ENCODE peak calls at places on chromosomes 2 and 18, in nine cellular contexts. H, O, F, I, L, V, B, U and Y are unnamed samples.

GRCh38 chr2:140882671-140883620 is 1247.9 kb downstream of the LRP1B start:
- DNase-seq in H (no peak), L (no peak), B (no peak), U (no peak), I (no peak), V (no peak), O (no peak), F (no peak), Y (no peak)

GRCh38 chr2:155298001-155298400 is 599.5 kb downstream of the KCNJ3 start:
- DNase-seq in U (no peak), B (no peak), L (no peak), I (no peak), F (no peak), V (no peak), H (no peak), O (no peak), Y (no peak)

GRCh38 chr2:10951558-10952414 is 40.1 kb downstream of the KCNF1 start:
- DNase-seq in O (no peak), H (no peak), F (no peak), I (no peak), V (no peak), L (no peak), B (no peak), U (no peak), Y (no peak)

GRCh38 chr2:237199577-237199976 is 113.9 kb downstream of the COPS8 start:
- DNase-seq in H (no peak), O (no peak), L (peak; percentile 56), F (no peak), U (no peak), I (no peak), B (no peak), V (no peak), Y (no peak)

GRCh38 chr18:40841473-40841872 is 1113.6 kb upstream of the PIK3C3 start:
- DNase-seq in U (no peak), B (no peak), L (no peak), I (peak; percentile 68), H (no peak), V (no peak), F (no peak), O (no peak), Y (peak; percentile 48)

GRCh38 chr2:38076250-38076709 is 329 bp upstream of the CYP1B1 start:
- DNase-seq in O (no peak), F (peak; percentile 94), V (peak; percentile 78), L (peak; percentile 90), H (peak; percentile 76), B (peak; percentile 90), I (peak; percentile 91), U (peak; percentile 61), Y (no peak)

GRCh38 chr2:225670111-225670974 is 270.8 kb downstream of the NYAP2 start:
- DNase-seq in O (no peak), B (no peak), F (peak; percentile 45), I (peak; percentile 78), L (no peak), H (no peak), U (peak; percentile 49), V (no peak), Y (peak; percentile 52)

GRCh38 chr2:169329669-169330554 is 32.4 kb downstream of the LRP2 start:
- DNase-seq in F (no peak), B (no peak), L (no peak), H (no peak), I (no peak), V (no peak), O (no peak), U (no peak), Y (no peak)

GRCh38 chr2:61898810-61899209 is 6.7 kb upstream of the COMMD1 start:
- DNase-seq in V (no peak), L (no peak), H (no peak), U (no peak), I (peak; percentile 36), B (no peak), O (no peak), F (no peak), Y (no peak)

GRCh38 chr2:207432471-207432870 is 97.3 kb upstream of the CREB1 start:
- DNase-seq in L (no peak), H (no peak), B (no peak), O (no peak), V (no peak), F (no peak), U (no peak), I (no peak), Y (no peak)

GRCh38 chr2:98445167-98445522 is 487 bp downstream of the INPP4A start:
- DNase-seq in H (no peak), V (peak; percentile 28), F (no peak), L (no peak), U (no peak), I (peak; percentile 29), B (no peak), O (no peak), Y (no peak)

GRCh38 chr2:188766086-188766856 is 207.9 kb upstream of the COL3A1 start:
- DNase-seq in V (no peak), B (no peak), H (no peak), L (no peak), F (no peak), I (peak; percentile 27), O (no peak), U (no peak), Y (no peak)

GRCh38 chr2:241666627-241667400 is 19.8 kb downstream of the DTYMK start:
- DNase-seq in O (no peak), L (no peak), B (no peak), F (no peak), V (no peak), H (no peak), U (no peak), I (peak; percentile 20), Y (no peak)

GRCh38 chr2:45930396-45930792 is 278.9 kb downstream of the PRKCE start:
- DNase-seq in H (no peak), I (peak; percentile 54), F (no peak), V (no peak), O (no peak), L (no peak), B (no peak), U (no peak), Y (no peak)

GRCh38 chr2:152369176-152369860 is 34.3 kb downstream of the FMNL2 start:
- DNase-seq in I (peak; percentile 91), U (no peak), H (no peak), V (no peak), F (no peak), L (no peak), B (no peak), O (no peak), Y (peak; percentile 70)

GRCh38 chr18:21593540-21594257 is 6.8 kb downstream of the ESCO1 start:
- DNase-seq in U (no peak), H (no peak), O (no peak), V (no peak), F (no peak), I (no peak), L (no peak), B (no peak), Y (no peak)

GRCh38 chr2:201931955-201932354 is 101.7 kb upstream of the FZD7 start:
- DNase-seq in F (no peak), V (no peak), O (no peak), L (no peak), H (no peak), U (no peak), I (no peak), B (no peak), Y (peak; percentile 59)

GRCh38 chr18:70334728-70335329 is 46.0 kb downstream of the SOCS6 start:
- DNase-seq in O (no peak), I (no peak), L (no peak), V (no peak), B (no peak), H (no peak), U (no peak), F (no peak), Y (no peak)

GRCh38 chr18:69161383-69162028 is 239.2 kb upstream of the DOK6 start:
- DNase-seq in L (no peak), O (no peak), U (no peak), B (no peak), F (no peak), V (no peak), H (no peak), I (peak; percentile 12), Y (peak; percentile 19)

GRCh38 chr18:52045946-52046345 is 294.1 kb upstream of the DCC start:
- DNase-seq in L (no peak), H (no peak), V (no peak), F (no peak), U (no peak), B (no peak), O (no peak), I (no peak), Y (no peak)

GRCh38 chr18:76487782-76488181 is 7.3 kb downstream of the ZNF516 start:
- DNase-seq in B (no peak), H (no peak), L (no peak), F (no peak), V (no peak), U (no peak), O (no peak), I (no peak), Y (no peak)

GRCh38 chr2:238381341-238382130 is 45.2 kb upstream of the ASB1 start:
- DNase-seq in O (no peak), H (no peak), V (no peak), B (no peak), L (no peak), F (no peak), U (no peak), I (no peak), Y (no peak)
- TF ChIP-seq CTCF in O (no peak), H (no peak), V (no peak), B (no peak), L (no peak), F (no peak), U (no peak), I (no peak), Y (no peak)

DNA sequence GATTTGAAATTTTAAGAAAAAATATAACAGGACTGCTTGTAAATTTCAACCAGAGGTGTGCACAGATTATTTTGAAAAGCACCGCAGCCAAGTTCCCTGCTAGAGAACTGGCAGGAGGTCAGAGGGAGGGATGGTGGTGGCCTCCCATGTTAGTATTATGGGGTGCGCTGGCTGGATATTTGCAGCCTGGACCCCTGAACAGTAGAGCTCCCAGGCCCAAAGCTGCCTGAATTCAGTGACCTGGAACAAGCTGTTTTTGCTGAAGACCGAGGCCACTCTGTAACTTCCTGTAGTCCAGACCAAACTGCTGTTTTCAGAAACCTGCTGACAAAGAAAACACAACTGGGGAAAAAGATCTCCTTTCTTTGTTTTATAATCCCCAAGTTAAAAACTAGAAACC is 314.3 kb downstream of the TNS1 start:
- DNase-seq in L (no peak), F (no peak), U (no peak), H (no peak), B (no peak), V (no peak), O (no peak), I (no peak), Y (no peak)
- H3K4me3 ChIP-seq in L (no peak overlapping the region), F (no peak overlapping the region), U (no peak overlapping the region), H (no peak overlapping the region), B (no peak overlapping the region), V (no peak overlapping the region), O (no peak overlapping the region), I (no peak overlapping the region), Y (no peak overlapping the region)

GRCh38 chr18:9577361-9577760 is 37.0 kb downstream of the PPP4R1 start:
- DNase-seq in F (no peak), B (no peak), H (no peak), L (no peak), U (no peak), V (no peak), O (no peak), I (no peak), Y (no peak)
- H3K36me3 ChIP-seq in F (peaks cover 58% of the 10 kb centered on the region), B (peaks cover 24% of the 10 kb centered on the region), H (peaks cover 60% of the 10 kb centered on the region), L (peaks cover 9% of the 10 kb centered on the region), U (no peaks in the 10 kb centered on the region), V (peaks cover 7% of the 10 kb centered on the region), O (peaks cover 3% of the 10 kb centered on the region), I (peaks cover 47% of the 10 kb centered on the region), Y (peaks cover 5% of the 10 kb centered on the region)

GRCh38 chr2:107669335-107669734 is 157.4 kb upstream of the RGPD4 start:
- DNase-seq in U (no peak), V (no peak), B (no peak), O (no peak), H (no peak), F (no peak), I (peak; percentile 31), L (no peak), Y (no peak)
- TF ChIP-seq CTCF in U (no peak), V (no peak), B (no peak), O (peak; percentile 39), H (peak; percentile 48), F (no peak), I (peak; percentile 19), L (no peak), Y (peak; percentile 30)